ENCODE peak calls at places on chromosomes 13 and 19, in five cellular contexts. J is Daoy; X is activated naive CD4-positive, alpha-beta T cell treated with anti-CD3 and anti-CD28 coated beads, Interleukin-2, amount 50 U/mL, for 16 hours; N is naive thymus-derived CD8-positive, alpha-beta T cell; Z is stimulated activated CD4-positive, alpha-beta T cell treated with anti-CD3 and anti-CD28 coated beads, Interleukin-1b, Interleukin-23, amount 100 ng/mL, for 24 hours. H is an unnamed sample.

GRCh38 chr19:18053571-18054219 is 33.0 kb downstream of the IL12RB1 start:
- DNase-seq in Z (no peak), J (peak; percentile 26), N (peak; percentile 18), X (no peak), H (no peak)

GRCh38 chr19:14185158-14185557 is 20.8 kb downstream of the ADGRL1 start:
- DNase-seq in Z (no peak), J (no peak), X (no peak), N (no peak), H (no peak)

GRCh38 chr19:39301021-39301420 is 4.8 kb downstream of the IFNL1 start:
- DNase-seq in N (no peak), J (no peak), X (no peak), Z (no peak), H (no peak)

GRCh38 chr13:41056996-41057711 is 4.2 kb upstream of the WBP4 start:
- DNase-seq in X (no peak), Z (no peak), N (no peak), J (no peak), H (no peak)

GRCh38 chr19:54449701-54450069 is 686 bp downstream of the LENG8 start:
- DNase-seq in N (no peak), J (no peak), Z (no peak), X (no peak), H (no peak)

GRCh38 chr13:44273991-44274810 is 99.4 kb upstream of the SERP2 start:
- DNase-seq in X (peak; percentile 16), J (peak; percentile 57), Z (no peak), N (peak; percentile 84), H (no peak)

GRCh38 chr13:43484432-43485225 is 302.1 kb downstream of the ENOX1 start:
- DNase-seq in Z (no peak), X (no peak), N (no peak), J (no peak), H (no peak)

GRCh38 chr13:39130298-39130697 is 92.0 kb downstream of the NHLRC3 start:
- DNase-seq in X (no peak), N (no peak), Z (no peak), J (no peak), H (no peak)

GRCh38 chr13:54261856-54262255 is 1233.2 kb downstream of the OLFM4 start:
- DNase-seq in Z (no peak), N (no peak), X (no peak), J (no peak), H (no peak)

GRCh38 chr13:46751811-46752635 is 44.9 kb downstream of the ESD start:
- DNase-seq in Z (peak; percentile 39), J (no peak), N (peak; percentile 52), X (peak; percentile 20), H (no peak)

GRCh38 chr19:39110263-39110967 is 15.2 kb upstream of the PAK4 start:
- DNase-seq in Z (peak; percentile 64), X (peak; percentile 78), N (peak; percentile 71), J (peak; percentile 54), H (peak; percentile 75)

GRCh38 chr19:952680-953500 is 27.1 kb downstream of the ARID3A start:
- DNase-seq in X (no peak), N (no peak), J (no peak), Z (no peak), H (no peak)

GRCh38 chr13:108877300-108877699 is 247.9 kb downstream of the MYO16 start:
- DNase-seq in Z (no peak), N (no peak), X (no peak), J (no peak), H (no peak)

GRCh38 chr13:30105381-30105780 is 202.0 kb downstream of the KATNAL1 start:
- DNase-seq in X (no peak), Z (no peak), J (no peak), N (no peak), H (no peak)

GRCh38 chr13:51453308-51453958 is 597 bp upstream of the INTS6 start:
- DNase-seq in N (peak; percentile 88), J (no peak), Z (peak; percentile 63), X (peak; percentile 79), H (no peak)

GRCh38 chr13:46861959-46862358 is 34.9 kb downstream of the HTR2A start:
- DNase-seq in J (no peak), X (no peak), Z (no peak), N (no peak), H (no peak)

GRCh38 chr13:90427322-90428272 is 919.9 kb upstream of the MIR17HG start:
- DNase-seq in Z (no peak), J (no peak), X (no peak), N (no peak), H (no peak)

GRCh38 chr13:107434347-107434746 is 781.0 kb downstream of the LIG4 start:
- DNase-seq in N (no peak), X (no peak), J (no peak), Z (no peak), H (no peak)

GRCh38 chr13:46179576-46180368 is 2.2 kb downstream of the LCP1 start:
- DNase-seq in N (peak; percentile 86), Z (peak; percentile 62), X (peak; percentile 75), J (no peak), H (no peak)

GRCh38 chr19:40210919-40211318 is 7.3 kb downstream of the TTC9B start:
- DNase-seq in Z (no peak), J (no peak), X (no peak), N (no peak), H (no peak)

GRCh38 chr13:73870036-73870741 is 264.0 kb downstream of the KLF12 start:
- DNase-seq in X (no peak), Z (no peak), J (no peak), N (peak; percentile 29), H (no peak)

GRCh38 chr13:39712626-39713025 is 57.2 kb downstream of the COG6 start:
- DNase-seq in Z (no peak), X (no peak), J (no peak), N (no peak), H (no peak)

GRCh38 chr19:51327066-51327985 is 14.6 kb downstream of the VSIG10L start:
- DNase-seq in Z (peak; percentile 52), J (peak; percentile 65), X (peak; percentile 45), N (peak; percentile 25), H (no peak)

GRCh38 chr19:34430738-34431625 is 2.8 kb downstream of the UBA2 start:
- DNase-seq in X (no peak), Z (no peak), N (peak; percentile 70), J (peak; percentile 37), H (peak; percentile 28)